ENCODE peak calls at places on chromosomes 1 and 21, in eight cellular contexts. S is body of pancreas, Z is adipocyte, G is mammary epithelial cell, P is psoas muscle, J is neural progenitor cell, T is spleen, F is IMR-90. L is an unnamed sample.

GRCh38 chr1:47196622-47197021 is 6.8 kb upstream of the PDZK1IP1 start:
- DNase-seq in S (peak; percentile 38), Z (no peak), G (no peak), P (no peak), J (no peak), T (peak; percentile 50), F (no peak), L (no peak)

GRCh38 chr21:37073417-37074194 is 552 bp downstream of the TTC3 start:
- DNase-seq in S (peak; percentile 67), Z (peak; percentile 74), G (no peak), P (no peak), J (peak; percentile 46), T (peak; percentile 94), F (peak; percentile 67), L (peak; percentile 87)

GRCh38 chr1:58104960-58105359 is 441.6 kb downstream of the OMA1 start:
- DNase-seq in S (no peak), Z (no peak), G (no peak), P (no peak), J (no peak), T (no peak), F (no peak), L (no peak)

GRCh38 chr21:36829116-36829515 is 130.2 kb downstream of the SIM2 start:
- DNase-seq in S (no peak), Z (no peak), G (no peak), P (no peak), J (no peak), T (no peak), F (no peak), L (no peak)

GRCh38 chr1:40153073-40153770 is 8.0 kb upstream of the RLF start:
- DNase-seq in S (peak; percentile 18), Z (peak; percentile 80), G (peak; percentile 40), P (no peak), J (peak; percentile 58), T (no peak), F (peak; percentile 77), L (no peak)

GRCh38 chr1:214071469-214071868 is 83.7 kb downstream of the PROX1 start:
- DNase-seq in S (no peak), Z (no peak), G (no peak), P (no peak), J (no peak), T (no peak), F (no peak), L (no peak)

GRCh38 chr21:31084689-31085088 is 46.4 kb upstream of the KRTAP19-8 start:
- DNase-seq in S (no peak), Z (no peak), G (no peak), P (no peak), J (no peak), T (no peak), F (no peak), L (no peak)

GRCh38 chr1:165355221-165355976 is 1.1 kb downstream of the LMX1A start:
- DNase-seq in S (no peak), Z (no peak), G (no peak), P (no peak), J (peak; percentile 63), T (no peak), F (no peak), L (no peak)

GRCh38 chr1:233294991-233295774 is at the start of gene PCNX2:
- DNase-seq in S (peak; percentile 74), Z (peak; percentile 75), G (peak; percentile 68), P (peak; percentile 48), J (peak; percentile 85), T (peak; percentile 88), F (peak; percentile 74), L (peak; percentile 73)

GRCh38 chr1:116697892-116698595 is 30.5 kb upstream of the IGSF3 start:
- DNase-seq in S (no peak), Z (peak; percentile 71), G (peak; percentile 54), P (no peak), J (no peak), T (no peak), F (no peak), L (no peak)

GRCh38 chr1:19759740-19760089 is 40.0 kb downstream of the TMCO4 start:
- DNase-seq in S (no peak), Z (peak; percentile 9), G (peak; percentile 18), P (no peak), J (no peak), T (no peak), F (peak; percentile 40), L (no peak)

GRCh38 chr1:19765623-19766022 is 34.1 kb downstream of the TMCO4 start:
- DNase-seq in S (no peak), Z (peak; percentile 88), G (peak; percentile 74), P (no peak), J (no peak), T (no peak), F (peak; percentile 92), L (no peak)

GRCh38 chr1:19764848-19765247 is 34.9 kb downstream of the TMCO4 start:
- DNase-seq in S (no peak), Z (no peak), G (no peak), P (no peak), J (no peak), T (no peak), F (no peak), L (no peak)

GRCh38 chr1:19758227-19758830 is 41.4 kb downstream of the TMCO4 start:
- DNase-seq in S (no peak), Z (peak; percentile 44), G (peak; percentile 59), P (no peak), J (peak; percentile 31), T (no peak), F (peak; percentile 84), L (no peak)

DNA sequence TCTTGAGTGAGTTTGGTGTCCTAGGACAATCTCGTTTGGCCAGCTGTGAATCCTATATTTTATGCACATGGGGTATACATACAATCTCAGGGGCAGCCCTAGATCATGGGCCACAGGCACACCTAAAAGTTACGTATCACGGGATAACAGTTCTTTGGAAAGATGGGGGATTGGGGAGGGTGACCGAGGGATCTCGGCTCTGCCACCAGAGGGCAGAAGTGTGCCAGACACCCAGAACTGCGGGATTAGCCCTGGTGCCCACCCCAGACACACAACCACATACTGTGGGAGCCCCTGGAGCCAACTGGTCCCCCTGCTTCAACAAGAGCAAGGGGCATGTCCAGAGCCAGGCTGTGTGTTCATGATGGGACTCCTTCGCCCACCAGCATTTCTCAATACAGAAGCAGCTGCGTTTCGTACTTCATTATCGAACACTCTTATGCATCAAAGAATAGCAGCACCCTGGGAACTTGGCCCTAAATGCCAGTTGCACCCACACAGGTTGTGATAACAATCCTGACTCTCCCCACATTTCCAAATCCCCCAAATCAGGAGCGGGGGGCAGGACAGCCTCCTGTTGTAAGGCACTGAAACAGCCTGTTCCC is 37.4 kb downstream of the TMCO4 start:
- DNase-seq in S (peak; percentile 60), Z (peak; percentile 53), G (no peak), P (no peak), J (peak; percentile 68), T (no peak), F (peak; percentile 23), L (no peak)
- H3K4me1 ChIP-seq in S (peaks cover 3% of the 10 kb centered on the region), Z (peaks cover 34% of the 10 kb centered on the region), G (peaks cover 22% of the 10 kb centered on the region), P (peaks cover 6% of the 10 kb centered on the region), J (no peaks in the 10 kb centered on the region), T (peaks cover 12% of the 10 kb centered on the region), F (peaks cover 16% of the 10 kb centered on the region), L (no peaks in the 10 kb centered on the region)

GRCh38 chr1:21028520-21029145 is 148.1 kb downstream of the EIF4G3 start:
- DNase-seq in S (no peak), Z (no peak), G (no peak), P (no peak), J (no peak), T (no peak), F (no peak), L (peak; percentile 35)
- H3K4me1 ChIP-seq in S (peaks cover 6% of the 10 kb centered on the region), Z (peaks cover 11% of the 10 kb centered on the region), G (no peaks in the 10 kb centered on the region), P (peaks cover 20% of the 10 kb centered on the region), J (no peaks in the 10 kb centered on the region), T (no peaks in the 10 kb centered on the region), F (no peaks in the 10 kb centered on the region), L (no peaks in the 10 kb centered on the region)

DNA sequence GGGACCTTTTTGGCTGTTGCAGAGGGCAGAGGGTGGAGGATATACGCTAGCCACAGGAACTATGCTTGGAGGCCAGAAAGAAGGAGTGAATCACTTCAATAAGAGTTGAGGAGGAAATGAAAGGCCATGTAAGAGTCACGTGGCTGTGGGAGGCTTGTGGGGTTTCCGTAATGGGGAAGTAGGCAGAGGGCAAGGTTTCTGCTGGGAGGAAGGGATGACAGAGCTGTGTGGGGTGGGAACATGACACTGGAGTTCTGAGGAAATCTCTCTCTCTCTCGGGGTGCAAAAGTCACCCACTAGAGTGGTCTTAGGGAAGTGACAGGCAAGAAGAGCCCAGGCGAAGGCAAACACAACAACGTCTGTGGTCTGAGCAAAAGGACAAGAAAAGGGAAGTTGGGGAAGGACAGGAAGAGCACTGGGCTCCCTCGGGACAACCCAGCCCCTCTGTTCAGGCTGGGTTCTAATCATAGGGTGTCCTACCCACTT is 3.9 kb upstream of the CD1C start:
- DNase-seq in S (no peak), Z (no peak), G (peak; percentile 5), P (peak; percentile 20), J (no peak), T (peak; percentile 85), F (no peak), L (peak; percentile 60)
- H3K4me1 ChIP-seq in S (no peaks in the 10 kb centered on the region), Z (no peaks in the 10 kb centered on the region), G (no peaks in the 10 kb centered on the region), P (no peaks in the 10 kb centered on the region), J (peaks cover 2% of the 10 kb centered on the region), T (peaks cover 78% of the 10 kb centered on the region), F (no peaks in the 10 kb centered on the region), L (no peaks in the 10 kb centered on the region)

GRCh38 chr1:31828926-31829690 is 13.3 kb upstream of the SPOCD1 start:
- DNase-seq in S (no peak), Z (no peak), G (no peak), P (no peak), J (no peak), T (no peak), F (no peak), L (no peak)

GRCh38 chr1:31831397-31832378 is 15.9 kb upstream of the SPOCD1 start:
- DNase-seq in S (no peak), Z (peak; percentile 27), G (peak; percentile 54), P (no peak), J (no peak), T (no peak), F (peak; percentile 83), L (no peak)

GRCh38 chr1:31830511-31830910 is 14.7 kb upstream of the SPOCD1 start:
- DNase-seq in S (no peak), Z (no peak), G (no peak), P (no peak), J (no peak), T (no peak), F (no peak), L (no peak)

GRCh38 chr1:31828341-31828740 is 12.5 kb upstream of the SPOCD1 start:
- DNase-seq in S (no peak), Z (no peak), G (no peak), P (no peak), J (no peak), T (no peak), F (no peak), L (no peak)

GRCh38 chr1:31830065-31830464 is 14.2 kb upstream of the SPOCD1 start:
- DNase-seq in S (no peak), Z (no peak), G (no peak), P (no peak), J (no peak), T (no peak), F (no peak), L (no peak)
- H3K4me1 ChIP-seq in S (peaks cover 3% of the 10 kb centered on the region), Z (peaks cover 16% of the 10 kb centered on the region), G (no peaks in the 10 kb centered on the region), P (no peaks in the 10 kb centered on the region), J (no peaks in the 10 kb centered on the region), T (peaks cover 72% of the 10 kb centered on the region), F (peaks cover 7% of the 10 kb centered on the region), L (peaks cover 3% of the 10 kb centered on the region)